ENCODE peak calls at places on chromosomes 3 and 15, in four cellular contexts. One of them, this sample, is unnamed.

GRCh38 chr3:171213178-171213577 is 186.7 kb upstream of the SLC2A2 start:
- DNase-seq in GM06990: no peak
- DNase-seq in lower lobe of right lung: no peak
- DNase-seq in tibial nerve: no peak
- DNase-seq in this sample: no peak

GRCh38 chr3:115156255-115156654 is 9.2 kb upstream of the ZBTB20 start:
- DNase-seq in tibial nerve: no peak
- DNase-seq in GM06990: no peak
- DNase-seq in lower lobe of right lung: no peak
- DNase-seq in this sample: no peak

GRCh38 chr3:94117729-94118128 is 54.9 kb downstream of the NSUN3 start:
- DNase-seq in GM06990: no peak
- DNase-seq in tibial nerve: no peak
- DNase-seq in lower lobe of right lung: no peak
- DNase-seq in this sample: no peak

GRCh38 chr3:122294365-122294764 is 30.7 kb upstream of the CSTA start:
- DNase-seq in lower lobe of right lung: no peak
- DNase-seq in GM06990: no peak
- DNase-seq in tibial nerve: no peak
- DNase-seq in this sample: no peak

GRCh38 chr3:62737449-62737848 is 137.8 kb downstream of the CADPS start:
- DNase-seq in tibial nerve: no peak
- DNase-seq in lower lobe of right lung: no peak
- DNase-seq in GM06990: no peak
- DNase-seq in this sample: no peak

GRCh38 chr3:188059346-188059745 is 94.6 kb upstream of the LPP start:
- DNase-seq in GM06990: no peak
- DNase-seq in tibial nerve: no peak
- DNase-seq in lower lobe of right lung: no peak
- DNase-seq in this sample: no peak

GRCh38 chr3:133464573-133464972 is 64.7 kb downstream of the BFSP2 start:
- DNase-seq in lower lobe of right lung: no peak
- DNase-seq in tibial nerve: no peak
- DNase-seq in GM06990: no peak
- DNase-seq in this sample: no peak

GRCh38 chr3:129593595-129594339 is 12.7 kb downstream of the PLXND1 start:
- DNase-seq in GM06990: no peak
- DNase-seq in lower lobe of right lung: peak
- DNase-seq in tibial nerve: no peak
- DNase-seq in this sample: no peak

DNA sequence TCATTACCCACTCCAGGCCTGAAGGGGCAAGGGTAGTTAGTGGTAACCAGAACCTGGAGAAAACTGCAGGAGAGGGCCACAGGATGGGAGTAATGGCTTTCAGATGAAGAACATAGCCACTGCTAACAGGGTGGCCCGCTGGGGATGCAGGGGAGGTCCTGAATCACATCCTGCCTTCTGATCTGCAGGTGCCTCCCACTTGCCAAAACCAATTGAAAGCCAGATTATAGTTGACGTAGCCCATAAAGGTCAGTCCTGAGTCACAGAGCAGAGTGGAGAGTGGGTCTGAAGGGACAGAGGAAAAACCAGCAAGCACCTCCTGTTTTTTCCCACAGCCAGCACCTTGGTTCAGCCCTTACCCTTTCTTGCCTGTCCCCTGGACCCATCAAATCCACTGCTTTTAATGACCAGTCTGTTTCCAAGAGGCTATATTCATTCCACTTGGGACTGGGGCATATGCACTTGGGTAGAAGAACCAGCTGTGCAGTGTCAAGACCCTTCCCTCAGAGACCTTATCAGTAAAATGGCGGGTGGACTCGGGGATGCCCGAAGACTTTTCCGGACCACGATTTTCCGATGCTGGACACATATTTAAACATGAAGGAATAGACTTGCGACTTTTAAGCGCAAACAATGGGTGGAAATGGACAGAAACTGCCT is 605 bp upstream of the SLC35G2 start:
- DNase-seq in lower lobe of right lung: no peak
- DNase-seq in tibial nerve: no peak
- DNase-seq in GM06990: peak
- DNase-seq in this sample: peak
- TF ChIP-seq CTCF in lower lobe of right lung: no peak
- TF ChIP-seq CTCF in tibial nerve: no peak
- TF ChIP-seq CTCF in GM06990: no peak
- TF ChIP-seq CTCF in this sample: no peak

GRCh38 chr3:127867986-127868385 is 45.7 kb upstream of the MGLL start:
- DNase-seq in tibial nerve: no peak
- DNase-seq in GM06990: no peak
- DNase-seq in lower lobe of right lung: no peak
- DNase-seq in this sample: no peak

GRCh38 chr3:127860223-127860622 is 37.9 kb upstream of the MGLL start:
- DNase-seq in lower lobe of right lung: no peak
- DNase-seq in GM06990: no peak
- DNase-seq in tibial nerve: no peak
- DNase-seq in this sample: no peak

GRCh38 chr3:127867412-127867811 is 45.1 kb upstream of the MGLL start:
- DNase-seq in lower lobe of right lung: no peak
- DNase-seq in GM06990: no peak
- DNase-seq in tibial nerve: no peak
- DNase-seq in this sample: no peak

GRCh38 chr3:127865941-127866340 is 43.6 kb upstream of the MGLL start:
- DNase-seq in lower lobe of right lung: no peak
- DNase-seq in GM06990: no peak
- DNase-seq in tibial nerve: no peak
- DNase-seq in this sample: no peak
- TF ChIP-seq CTCF in lower lobe of right lung: no peak
- TF ChIP-seq CTCF in GM06990: no peak
- TF ChIP-seq CTCF in tibial nerve: no peak
- TF ChIP-seq CTCF in this sample: no peak

DNA sequence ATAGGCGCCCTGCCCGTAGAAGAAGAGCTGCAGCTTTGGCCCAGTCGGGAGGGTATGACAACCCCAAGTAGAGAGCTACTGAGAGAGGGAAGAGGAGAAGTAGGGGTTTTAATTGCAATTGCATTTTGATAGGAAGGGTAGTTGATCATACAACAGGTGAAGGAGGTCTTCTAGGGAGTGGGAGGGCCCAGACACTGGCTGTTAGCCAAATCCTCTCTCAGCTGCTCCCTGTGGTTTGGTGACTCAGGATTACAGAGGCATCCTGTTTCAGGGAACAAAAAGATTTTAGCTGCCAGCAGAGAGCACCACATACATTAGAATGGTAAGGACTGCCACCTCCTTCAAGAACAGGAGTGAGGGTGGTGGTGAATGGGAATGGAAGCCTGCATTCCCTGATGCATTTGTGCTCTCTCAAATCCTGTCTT is 408.9 kb upstream of the THBS1 start:
- DNase-seq in lower lobe of right lung: peak
- DNase-seq in tibial nerve: peak
- DNase-seq in GM06990: no peak
- DNase-seq in this sample: no peak
- TF ChIP-seq CTCF in lower lobe of right lung: peak
- TF ChIP-seq CTCF in tibial nerve: peak
- TF ChIP-seq CTCF in GM06990: no peak
- TF ChIP-seq CTCF in this sample: no peak

GRCh38 chr3:138348107-138348949 is at the start of gene MRAS:
- DNase-seq in GM06990: peak
- DNase-seq in tibial nerve: peak
- DNase-seq in lower lobe of right lung: peak
- DNase-seq in this sample: no peak
- TF ChIP-seq CTCF in GM06990: peak
- TF ChIP-seq CTCF in tibial nerve: peak
- TF ChIP-seq CTCF in lower lobe of right lung: peak
- TF ChIP-seq CTCF in this sample: peak

GRCh38 chr15:25987638-25988037 is 124.5 kb upstream of the ATP10A start:
- DNase-seq in tibial nerve: no peak
- DNase-seq in GM06990: no peak
- DNase-seq in lower lobe of right lung: no peak
- DNase-seq in this sample: no peak

GRCh38 chr15:25985179-25985578 is 122.1 kb upstream of the ATP10A start:
- DNase-seq in lower lobe of right lung: no peak
- DNase-seq in GM06990: no peak
- DNase-seq in tibial nerve: no peak
- DNase-seq in this sample: no peak

GRCh38 chr15:25990245-25990644 is 127.1 kb upstream of the ATP10A start:
- DNase-seq in lower lobe of right lung: no peak
- DNase-seq in GM06990: no peak
- DNase-seq in tibial nerve: no peak
- DNase-seq in this sample: no peak

GRCh38 chr15:25989327-25989726 is 126.2 kb upstream of the ATP10A start:
- DNase-seq in lower lobe of right lung: no peak
- DNase-seq in GM06990: no peak
- DNase-seq in tibial nerve: no peak
- DNase-seq in this sample: no peak
- TF ChIP-seq CTCF in lower lobe of right lung: no peak
- TF ChIP-seq CTCF in GM06990: no peak
- TF ChIP-seq CTCF in tibial nerve: no peak
- TF ChIP-seq CTCF in this sample: no peak

DNA sequence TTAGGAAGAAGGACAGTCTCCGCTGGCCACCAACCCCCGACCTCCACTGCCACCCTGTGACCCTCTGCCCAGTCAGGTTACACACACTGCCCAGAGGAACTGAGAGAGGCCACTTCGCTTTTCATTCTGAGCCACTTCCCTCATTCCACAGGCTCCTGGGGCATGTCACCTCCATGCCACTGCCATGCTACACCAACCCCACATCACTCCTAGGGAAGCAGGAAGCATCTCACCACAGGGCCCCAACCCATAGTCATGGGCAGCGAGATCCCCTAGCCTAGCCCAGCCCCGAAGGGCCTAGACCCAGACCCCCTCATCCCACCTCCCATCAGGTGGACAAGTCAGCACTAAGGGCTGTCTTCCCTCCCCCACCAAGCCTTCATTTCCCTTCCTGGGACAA is 1.4 kb downstream of the PLCB2 start:
- DNase-seq in lower lobe of right lung: no peak
- DNase-seq in GM06990: no peak
- DNase-seq in tibial nerve: no peak
- DNase-seq in this sample: no peak
- TF ChIP-seq CTCF in lower lobe of right lung: no peak
- TF ChIP-seq CTCF in GM06990: no peak
- TF ChIP-seq CTCF in tibial nerve: no peak
- TF ChIP-seq CTCF in this sample: no peak